ENCODE peak calls at places on chromosomes 11 and 22, in seven cellular contexts. U is gastrocnemius medialis, F is esophagus squamous epithelium, Q is choroid plexus epithelial cell, N is upper lobe of left lung, X is AG10803, L is Karpas-422. P is an unnamed sample.

GRCh38 chr11:94623120-94623735 is 56.1 kb downstream of the PIWIL4 start:
- DNase-seq in N (peak), Q (peak), U (peak), X (peak), F (no peak), L (peak), P (no peak)

GRCh38 chr11:93216511-93217121 is 18.8 kb upstream of the SLC36A4 start:
- DNase-seq in F (no peak), L (no peak), Q (no peak), N (no peak), U (no peak), X (no peak), P (no peak)

GRCh38 chr11:132300283-132300682 is 929.9 kb downstream of the NTM start:
- DNase-seq in Q (peak), N (no peak), X (no peak), U (no peak), L (peak), F (no peak), P (no peak)

GRCh38 chr11:131370090-131370751 is at the start of gene NTM:
- DNase-seq in N (peak), Q (peak), F (no peak), X (peak), L (no peak), U (peak), P (peak)

GRCh38 chr11:122167100-122167499 is 51.1 kb upstream of the BLID start:
- DNase-seq in L (no peak), Q (peak), N (no peak), F (no peak), X (peak), U (no peak), P (no peak)

GRCh38 chr11:34327804-34328631 is 29.8 kb downstream of the ABTB2 start:
- DNase-seq in F (no peak), X (peak), U (peak), Q (no peak), L (no peak), N (no peak), P (peak)

GRCh38 chr11:121869478-121869877 is 246.5 kb downstream of the BLID start:
- DNase-seq in N (no peak), X (no peak), U (no peak), L (no peak), Q (no peak), F (no peak), P (no peak)

GRCh38 chr11:86670179-86670578 is 2.2 kb downstream of the ME3 start:
- DNase-seq in X (peak), U (no peak), N (no peak), F (no peak), Q (peak), L (no peak), P (no peak)

GRCh38 chr11:111694851-111695250 is 71.3 kb downstream of the PPP2R1B start:
- DNase-seq in Q (peak), U (peak), L (peak), F (no peak), X (peak), N (no peak), P (no peak)

GRCh38 chr11:31783264-31783663 is 27.9 kb downstream of the PAX6 start:
- DNase-seq in U (no peak), N (no peak), L (no peak), F (no peak), X (no peak), Q (no peak), P (no peak)

GRCh38 chr22:22745225-22746060 is 101.0 kb downstream of the GGTLC2 start:
- DNase-seq in U (no peak), Q (peak), X (peak), F (no peak), N (no peak), L (peak), P (no peak)

GRCh38 chr11:71535825-71536224 is 2.0 kb upstream of the KRTAP5-8 start:
- DNase-seq in N (no peak), Q (no peak), F (no peak), X (no peak), U (no peak), L (no peak), P (no peak)

GRCh38 chr22:41917906-41918791 is 3.3 kb upstream of the SHISA8 start:
- DNase-seq in X (peak), Q (peak), N (peak), L (peak), U (peak), F (no peak), P (no peak)

GRCh38 chr11:83612891-83613766 is 327.0 kb upstream of the CCDC90B start:
- DNase-seq in F (no peak), U (no peak), N (no peak), X (no peak), Q (no peak), L (no peak), P (no peak)

GRCh38 chr22:29625090-29625825 is 21.8 kb downstream of the NF2 start:
- DNase-seq in N (peak), U (peak), L (peak), Q (peak), X (peak), F (no peak), P (peak)

GRCh38 chr22:30694638-30695350 is at the start of gene OSBP2:
- DNase-seq in U (peak), F (no peak), L (no peak), N (peak), X (no peak), Q (no peak), P (no peak)

GRCh38 chr11:1837171-1838076 is 1.4 kb upstream of the TNNI2 start:
- DNase-seq in Q (peak), U (peak), L (peak), X (peak), F (no peak), N (peak), P (no peak)

GRCh38 chr11:74000770-74001169 is 8.1 kb downstream of the UCP3 start:
- DNase-seq in L (no peak), F (no peak), X (no peak), Q (no peak), U (peak), N (no peak), P (no peak)

GRCh38 chr11:73818838-73819237 is 31.2 kb downstream of the MRPL48 start:
- DNase-seq in F (no peak), N (no peak), Q (peak), X (peak), U (no peak), L (no peak), P (no peak)

GRCh38 chr11:114061053-114062049 is 1.8 kb downstream of the ZBTB16 start:
- DNase-seq in U (peak), F (no peak), N (peak), L (no peak), Q (peak), X (no peak), P (no peak)

GRCh38 chr11:27468209-27468608 is 4.4 kb downstream of the LGR4 start:
- DNase-seq in Q (peak), F (no peak), X (peak), L (no peak), N (no peak), U (no peak), P (no peak)

GRCh38 chr11:10349806-10350205 is 44.9 kb downstream of the ADM start:
- DNase-seq in X (no peak), Q (no peak), L (no peak), U (no peak), N (no peak), F (no peak), P (no peak)

GRCh38 chr11:103904324-103904667 is 132.1 kb upstream of the DDI1 start:
- DNase-seq in F (no peak), Q (no peak), L (peak), N (no peak), X (no peak), U (no peak), P (no peak)

GRCh38 chr22:17795661-17796548 is 21.6 kb upstream of the BID start:
- DNase-seq in Q (no peak), F (no peak), X (no peak), N (no peak), U (no peak), L (no peak), P (no peak)

GRCh38 chr11:130063398-130063797 is 6.3 kb upstream of the APLP2 start:
- DNase-seq in N (no peak), U (no peak), X (no peak), Q (no peak), L (no peak), F (no peak), P (no peak)

GRCh38 chr11:13486926-13487660 is 8.7 kb downstream of the PTH start:
- DNase-seq in U (no peak), X (peak), Q (peak), N (peak), L (peak), F (no peak), P (no peak)

GRCh38 chr11:82797595-82797971 is 63.9 kb upstream of the FAM181B start:
- DNase-seq in N (no peak), L (no peak), U (no peak), F (no peak), Q (no peak), X (no peak), P (no peak)

GRCh38 chr22:44734278-44734677 is 18.1 kb upstream of the ARHGAP8 start:
- DNase-seq in U (no peak), F (no peak), Q (no peak), L (no peak), N (no peak), X (no peak), P (no peak)

GRCh38 chr22:46262449-46263207 is 515 bp downstream of the PKDREJ start:
- DNase-seq in N (peak), U (peak), Q (peak), X (peak), L (no peak), F (no peak), P (peak)

GRCh38 chr11:56404393-56404792 is 8.1 kb upstream of the OR5AL1 start:
- DNase-seq in L (no peak), X (no peak), F (no peak), N (no peak), Q (no peak), U (no peak), P (no peak)
- H3K4me3 ChIP-seq in L (no peak), X (no peak), F (no peak), N (no peak), Q (no peak), U (no peak), P (no peak)

GRCh38 chr22:21650823-21651520 is 8.9 kb downstream of the SDF2L1 start:
- DNase-seq in X (no peak), F (no peak), Q (no peak), L (no peak), U (no peak), N (no peak), P (no peak)

GRCh38 chr22:21652010-21652546 is 10.0 kb downstream of the SDF2L1 start:
- DNase-seq in U (peak), Q (peak), X (peak), N (peak), F (peak), L (peak), P (peak)

GRCh38 chr22:21652547-21653545 is 10.7 kb downstream of the SDF2L1 start:
- DNase-seq in N (no peak), Q (no peak), F (no peak), X (no peak), L (peak), U (no peak), P (no peak)

GRCh38 chr22:21651521-21652009 is 9.5 kb downstream of the SDF2L1 start:
- DNase-seq in X (no peak), L (peak), Q (no peak), F (no peak), U (no peak), N (no peak), P (no peak)

DNA sequence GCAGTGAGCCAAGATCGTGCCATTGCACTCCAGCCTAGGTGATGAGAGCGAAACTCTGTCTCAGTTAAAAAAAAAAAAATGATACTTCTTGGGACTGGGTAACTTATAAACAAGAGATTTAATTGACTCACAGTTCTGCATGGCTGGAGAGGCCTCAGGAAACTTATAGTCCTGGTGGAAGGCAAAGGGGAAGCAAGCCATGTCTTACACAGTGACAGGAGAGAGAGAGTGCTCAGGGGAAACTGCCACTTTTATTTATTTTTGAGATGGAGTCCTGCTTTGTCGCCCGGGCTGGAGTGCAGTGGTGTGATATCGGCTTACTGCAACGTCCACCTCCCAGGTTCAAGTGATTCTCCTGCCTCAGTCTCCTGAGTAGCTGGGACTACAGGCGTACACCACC is 8.2 kb downstream of the SDF2L1 start:
- DNase-seq in X (no peak), U (no peak), Q (no peak), L (no peak), F (no peak), N (no peak), P (no peak)
- H3K4me3 ChIP-seq in X (no peak), U (no peak), Q (no peak), L (no peak), F (no peak), N (no peak), P (no peak)

DNA sequence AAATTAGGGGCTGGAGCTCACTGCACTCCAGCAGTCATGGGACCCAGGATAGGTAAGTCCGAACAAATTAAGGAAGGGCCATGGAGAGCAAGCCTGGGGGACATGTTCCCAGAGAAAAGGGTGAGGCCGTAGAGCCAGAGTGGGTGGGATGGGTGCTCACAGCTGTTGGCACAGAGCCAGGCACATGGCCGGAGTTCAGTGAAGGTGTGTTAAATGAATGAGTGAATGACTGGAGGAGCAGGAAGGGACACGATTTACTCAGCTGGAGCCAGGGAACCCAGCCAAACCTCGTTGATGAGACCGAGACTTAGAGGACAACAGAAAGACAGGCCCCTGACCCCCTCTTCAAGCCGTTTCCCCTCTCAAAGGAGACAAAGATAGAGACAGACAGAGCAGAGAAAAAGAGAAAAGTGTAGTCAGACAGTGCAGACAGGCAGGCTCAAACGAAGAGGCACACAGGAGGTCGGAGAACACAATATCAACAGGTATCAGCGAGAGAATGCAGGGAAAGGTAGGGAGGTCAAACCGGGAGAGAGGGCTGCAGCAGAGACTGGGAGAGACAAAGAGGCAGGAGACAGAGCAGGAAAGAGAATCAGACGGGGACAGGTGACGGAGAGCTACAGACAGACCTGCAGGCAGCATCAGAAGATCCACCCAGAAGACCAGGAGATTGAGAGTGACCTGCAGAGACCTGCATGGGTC is 590 bp downstream of the SLCO2B1 start:
- DNase-seq in N (no peak), X (no peak), L (no peak), U (no peak), F (no peak), Q (no peak), P (no peak)
- H3K4me3 ChIP-seq in N (peak), X (no peak), L (no peak), U (peak), F (peak), Q (no peak), P (peak)

GRCh38 chr22:37564111-37564711 is 3.9 kb downstream of the CDC42EP1 start:
- DNase-seq in L (no peak), F (no peak), N (no peak), U (no peak), X (no peak), Q (peak), P (no peak)
- H3K4me3 ChIP-seq in L (no peak), F (peak), N (peak), U (no peak), X (peak), Q (peak), P (no peak)

DNA sequence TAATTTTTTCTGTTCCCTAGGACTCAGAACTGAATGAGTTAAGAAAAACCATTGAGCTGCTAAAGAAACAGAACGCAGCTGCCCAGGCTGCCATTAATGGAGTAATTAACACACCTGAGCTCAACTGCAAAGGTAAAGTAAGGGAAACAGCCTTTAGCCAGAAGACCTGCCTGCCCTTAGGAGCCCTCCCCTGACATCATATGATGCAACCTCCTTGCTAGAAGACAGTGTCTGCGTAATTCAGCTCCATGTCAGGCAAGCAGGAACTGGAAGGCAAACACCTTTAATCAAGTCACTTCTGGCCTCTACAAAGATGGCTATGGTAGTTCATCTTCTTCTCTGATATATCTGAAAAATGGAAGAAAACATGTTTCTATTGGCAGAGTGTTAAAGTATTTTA is 82.3 kb downstream of the DBX1 start:
- DNase-seq in X (no peak), Q (no peak), N (no peak), U (no peak), F (no peak), L (no peak), P (no peak)
- H3K4me3 ChIP-seq in X (no peak), Q (no peak), N (no peak), U (no peak), F (no peak), L (no peak), P (no peak)

DNA sequence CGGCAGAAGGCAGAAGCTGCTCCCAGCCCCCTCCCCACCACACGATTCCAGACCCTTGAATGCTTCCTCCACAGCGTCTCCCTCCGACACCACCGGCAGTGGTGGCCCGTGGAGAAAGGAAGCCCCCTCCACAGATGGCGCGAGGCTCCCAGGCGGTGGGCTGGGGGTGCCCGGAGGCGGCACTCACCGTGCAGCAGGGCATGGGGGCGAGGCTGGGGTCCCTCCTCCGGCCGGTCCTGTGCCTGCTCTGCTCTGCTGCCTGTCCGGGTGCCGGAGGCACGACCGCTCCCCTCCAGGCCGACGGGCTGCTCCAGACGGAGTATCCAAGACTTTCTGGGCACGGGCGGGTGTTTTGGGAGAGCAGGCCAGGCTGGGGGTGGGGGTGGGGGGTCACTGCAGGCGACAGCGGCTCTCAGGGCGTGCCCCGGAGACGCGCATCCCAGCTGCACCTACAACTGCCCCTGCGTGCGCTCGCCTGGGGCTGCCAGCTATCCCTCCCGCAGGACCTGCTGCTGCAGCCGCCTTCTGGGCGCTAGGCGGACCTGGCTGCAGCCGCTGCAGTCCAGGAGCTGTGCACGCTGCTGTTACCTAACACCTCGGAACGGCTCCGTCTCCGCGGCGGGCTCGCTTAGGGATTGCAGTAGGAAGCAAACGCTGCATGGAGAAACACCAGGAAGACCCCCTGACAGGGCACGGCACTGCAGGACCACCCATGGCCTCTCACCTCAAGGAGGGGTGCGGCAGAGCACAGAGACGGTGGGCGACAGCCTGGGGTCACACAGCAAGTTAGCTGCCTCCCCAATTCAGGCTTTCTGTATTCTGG is 15.2 kb downstream of the MRGPRG start:
- DNase-seq in X (no peak), L (no peak), N (no peak), Q (peak), F (no peak), U (no peak), P (no peak)
- H3K4me3 ChIP-seq in X (no peak), L (no peak), N (no peak), Q (no peak), F (no peak), U (no peak), P (peak)

GRCh38 chr11:44568358-44568705 is 2.9 kb downstream of the CD82 start:
- DNase-seq in Q (no peak), L (no peak), U (no peak), X (no peak), N (no peak), F (no peak), P (no peak)
- H3K4me3 ChIP-seq in Q (no peak), L (peak), U (no peak), X (no peak), N (peak), F (no peak), P (no peak)

P was measured in right atrium auricular region.